ENCODE peak calls at places on chromosomes 5 and 9, in seven cellular contexts. I is HS-5; Y is HTR-8/SVneo; R is fibroblast of lung; S is natural killer cell treated with Interleukin-12 subunit alpha and Interleukin-12 subunit beta and Interleukin-15 and Interleukin-18, amount 100 ng/mL, for 72 hours; W is GDM1; J is GM19239. T is an unnamed sample.
A peak's percentile ranks its signal among the peaks of the same experiment; 100 is the strongest.

GRCh38 chr5:133778636-133779035 is 166.3 kb upstream of the FSTL4 start:
- DNase-seq in W (no peak), J (no peak), S (no peak), Y (no peak), I (no peak), R (no peak), T (no peak)

GRCh38 chr5:70491-70890 is 21.5 kb upstream of the PLEKHG4B start:
- DNase-seq in S (no peak), I (no peak), R (no peak), J (no peak), W (no peak), Y (no peak), T (no peak)

GRCh38 chr5:117103703-117104102 is 529.1 kb upstream of the SEMA6A start:
- DNase-seq in R (no peak), I (no peak), W (no peak), Y (no peak), J (no peak), S (no peak), T (no peak)

GRCh38 chr9:138105561-138106505 is 228.3 kb downstream of the CACNA1B start:
- DNase-seq in J (no peak), I (no peak), W (no peak), S (peak; percentile 57), Y (no peak), R (no peak), T (no peak)

GRCh38 chr5:1885777-1886633 is 3.3 kb upstream of the IRX4 start:
- DNase-seq in S (peak; percentile 26), W (no peak), R (no peak), J (no peak), Y (no peak), I (no peak), T (no peak)

GRCh38 chr5:171783051-171783450 is 2.6 kb upstream of the SMIM23 start:
- DNase-seq in R (peak; percentile 27), J (no peak), W (no peak), I (peak; percentile 6), Y (no peak), S (no peak), T (peak; percentile 2)

GRCh38 chr5:142600611-142601360 is 85.1 kb downstream of the FGF1 start:
- DNase-seq in I (no peak), W (no peak), Y (no peak), R (peak; percentile 87), S (no peak), J (no peak), T (no peak)

GRCh38 chr9:110152704-110153374 is 55.1 kb downstream of the C9orf152 start:
- DNase-seq in S (no peak), J (no peak), I (peak; percentile 45), R (peak; percentile 50), Y (peak; percentile 49), W (peak; percentile 20), T (no peak)

GRCh38 chr5:152332696-152333095 is 72.4 kb downstream of the NMUR2 start:
- DNase-seq in W (no peak), J (no peak), Y (no peak), R (no peak), I (no peak), S (no peak), T (no peak)

GRCh38 chr5:132779961-132780360 is 2.9 kb upstream of the SEPTIN8 start:
- DNase-seq in Y (no peak), W (no peak), S (no peak), J (no peak), R (no peak), I (no peak), T (no peak)